ENCODE peak calls at places on chromosomes 13 and 19, in four cellular contexts. Q is thoracic aorta, Y is PC-9, G is fibroblast of lung. M is an unnamed sample.

GRCh38 chr19:8814176-8814575 is 17.9 kb downstream of the ZNF558 start:
- DNase-seq in Q (no peak), G (no peak), Y (no peak), M (no peak)

GRCh38 chr13:100175803-100176182 is 86.9 kb downstream of the PCCA start:
- DNase-seq in Q (no peak), G (no peak), Y (no peak), M (no peak)

GRCh38 chr19:40231057-40231456 is 4.6 kb upstream of the CCNP start:
- DNase-seq in Y (no peak), G (no peak), Q (no peak), M (no peak)

GRCh38 chr13:39909634-39910033 is 254.2 kb downstream of the COG6 start:
- DNase-seq in G (no peak), Y (no peak), Q (no peak), M (no peak)

GRCh38 chr19:35935911-35936737 is at the start of gene LRFN3:
- DNase-seq in Q (no peak), G (peak), Y (no peak), M (peak)

GRCh38 chr13:21557995-21558394 is 46.0 kb downstream of the MICU2 start:
- DNase-seq in G (peak), Y (no peak), Q (no peak), M (no peak)

GRCh38 chr13:38670627-38671026 is 16.2 kb upstream of the FREM2 start:
- DNase-seq in G (peak), Y (no peak), Q (no peak), M (no peak)

GRCh38 chr19:47713046-47714021 is at the start of gene EHD2:
- DNase-seq in Y (no peak), G (peak), Q (no peak), M (no peak)

GRCh38 chr19:38734426-38735256 is 9.6 kb downstream of the CAPN12 start:
- DNase-seq in G (peak), Q (no peak), Y (peak), M (no peak)
- H3K4me3 ChIP-seq in G (no peak), Q (no peak), Y (peak), M (no peak)

GRCh38 chr19:45883881-45884681 is 1.9 kb downstream of the IRF2BP1 start:
- DNase-seq in G (no peak), Q (no peak), Y (no peak), M (no peak)

GRCh38 chr19:45881909-45882528 is 3.9 kb downstream of the IRF2BP1 start:
- DNase-seq in G (no peak), Y (no peak), Q (no peak), M (no peak)

GRCh38 chr19:45882652-45883585 is 3.0 kb downstream of the IRF2BP1 start:
- DNase-seq in Y (peak), Q (no peak), G (peak), M (no peak)

GRCh38 chr19:45884682-45885555 is 1.0 kb downstream of the IRF2BP1 start:
- DNase-seq in Q (no peak), G (no peak), Y (peak), M (no peak)

DNA sequence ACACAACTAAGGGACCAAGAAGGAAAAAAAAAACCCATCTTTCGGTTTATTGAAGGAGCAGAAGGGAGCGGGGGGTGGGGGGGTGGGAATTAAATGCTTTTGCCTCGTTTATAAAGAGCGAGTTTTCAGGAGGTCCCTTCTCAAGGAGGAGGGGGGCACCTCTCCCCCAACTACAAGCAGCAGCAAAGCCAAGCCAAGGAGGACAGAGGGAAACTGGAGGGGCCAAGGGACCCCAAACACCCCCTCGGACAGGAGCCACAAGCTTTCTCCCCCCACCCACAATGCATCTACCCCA is 2.4 kb downstream of the IRF2BP1 start:
- DNase-seq in Q (no peak), G (no peak), Y (no peak), M (no peak)
- TF ChIP-seq CTCF in Q (no peak), G (no peak), Y (peak), M (no peak)

DNA sequence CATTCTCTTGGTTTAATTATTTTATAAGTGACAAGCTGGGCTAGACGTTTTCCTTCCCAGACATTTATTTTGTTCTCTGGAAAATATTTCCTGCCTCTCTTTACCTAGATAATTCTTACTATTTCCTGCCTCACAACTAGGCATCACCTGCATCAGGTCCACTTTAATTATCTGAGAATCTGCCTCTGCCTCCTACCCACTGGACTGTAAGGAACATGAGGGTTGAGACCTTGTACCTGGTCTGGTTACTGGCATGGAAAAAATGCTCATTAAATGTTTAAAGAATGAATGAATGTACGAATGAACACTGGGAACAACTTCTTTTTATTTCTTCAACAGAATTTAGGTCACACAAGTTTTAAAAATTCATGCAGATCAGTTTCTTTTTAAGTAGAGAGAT is 13.4 kb upstream of the METTL21C start:
- DNase-seq in Q (no peak), G (no peak), Y (no peak), M (no peak)
- H3K4me3 ChIP-seq in Q (no peak), G (no peak), Y (no peak), M (no peak)

DNA sequence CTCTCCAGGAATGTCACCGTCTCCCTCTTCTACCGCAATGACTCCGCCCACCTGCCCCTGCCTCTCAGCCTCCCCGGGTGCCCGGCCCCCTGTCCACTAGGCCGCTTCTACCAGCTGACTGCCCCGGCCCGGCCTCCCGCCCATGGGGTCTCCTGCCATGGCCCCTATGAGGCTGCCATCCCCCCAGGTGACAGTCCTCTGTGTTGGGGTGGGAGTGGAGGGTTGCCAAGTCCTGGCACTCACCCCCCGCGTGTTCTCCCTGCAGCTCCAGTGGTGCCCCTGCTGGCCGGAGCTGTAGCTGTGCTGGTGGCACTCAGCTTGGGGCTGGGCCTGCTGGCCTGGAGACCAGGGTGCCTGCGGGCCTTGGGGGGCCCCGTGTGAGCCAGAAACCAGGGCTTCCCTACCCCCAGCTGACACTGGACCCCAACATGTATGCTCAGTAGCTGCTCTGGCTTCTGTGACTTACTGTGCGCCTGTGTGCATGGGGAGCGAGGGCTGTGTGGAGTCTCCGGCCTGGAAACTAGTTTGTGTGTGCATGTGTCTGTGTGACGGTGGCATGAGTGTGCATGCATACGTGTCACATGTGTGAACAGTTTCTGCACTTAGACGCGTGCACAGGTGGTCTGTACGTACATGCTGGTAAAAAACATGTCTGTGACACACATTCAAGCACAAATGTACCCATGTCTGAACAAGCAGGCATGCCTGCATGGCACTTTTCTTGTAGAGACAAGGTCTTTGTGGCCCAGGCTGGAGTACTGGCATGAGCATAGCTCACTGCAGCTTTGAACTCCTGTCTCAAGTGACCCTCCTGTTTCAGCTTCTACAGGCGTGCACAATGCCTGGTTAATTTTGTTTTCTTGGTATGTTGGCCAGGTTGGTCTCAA is 4.8 kb downstream of the ACP4 start:
- DNase-seq in Y (no peak), G (no peak), Q (no peak), M (no peak)
- TF ChIP-seq CTCF in Y (peak), G (no peak), Q (no peak), M (peak)

GRCh38 chr19:51690359-51691121 is 2.6 kb upstream of the SPACA6 start:
- DNase-seq in Q (no peak), G (peak), Y (peak), M (no peak)

GRCh38 chr19:51689751-51690358 is 3.3 kb upstream of the SPACA6 start:
- DNase-seq in G (peak), Q (no peak), Y (no peak), M (no peak)

GRCh38 chr19:51688665-51689571 is 4.2 kb upstream of the SPACA6 start:
- DNase-seq in G (peak), Y (peak), Q (peak), M (peak)

GRCh38 chr19:51686171-51686570 is 7.0 kb upstream of the SPACA6 start:
- DNase-seq in Y (no peak), G (no peak), Q (no peak), M (no peak)

GRCh38 chr19:51687791-51688664 is 5.1 kb upstream of the SPACA6 start:
- DNase-seq in Q (peak), Y (peak), G (peak), M (no peak)
- H3K4me3 ChIP-seq in Q (peak), Y (peak), G (peak), M (peak)

GRCh38 chr19:18419699-18420460 is 682 bp downstream of the SSBP4 start:
- DNase-seq in Y (no peak), Q (no peak), G (no peak), M (no peak)

GRCh38 chr19:18418725-18419194 is 438 bp upstream of the SSBP4 start:
- DNase-seq in G (no peak), Q (no peak), Y (no peak), M (no peak)

GRCh38 chr19:18418034-18418724 is 1.0 kb upstream of the SSBP4 start:
- DNase-seq in Y (no peak), Q (no peak), G (no peak), M (no peak)

GRCh38 chr19:18420931-18421330 is 1.7 kb downstream of the SSBP4 start:
- DNase-seq in Q (no peak), Y (no peak), G (no peak), M (no peak)

DNA sequence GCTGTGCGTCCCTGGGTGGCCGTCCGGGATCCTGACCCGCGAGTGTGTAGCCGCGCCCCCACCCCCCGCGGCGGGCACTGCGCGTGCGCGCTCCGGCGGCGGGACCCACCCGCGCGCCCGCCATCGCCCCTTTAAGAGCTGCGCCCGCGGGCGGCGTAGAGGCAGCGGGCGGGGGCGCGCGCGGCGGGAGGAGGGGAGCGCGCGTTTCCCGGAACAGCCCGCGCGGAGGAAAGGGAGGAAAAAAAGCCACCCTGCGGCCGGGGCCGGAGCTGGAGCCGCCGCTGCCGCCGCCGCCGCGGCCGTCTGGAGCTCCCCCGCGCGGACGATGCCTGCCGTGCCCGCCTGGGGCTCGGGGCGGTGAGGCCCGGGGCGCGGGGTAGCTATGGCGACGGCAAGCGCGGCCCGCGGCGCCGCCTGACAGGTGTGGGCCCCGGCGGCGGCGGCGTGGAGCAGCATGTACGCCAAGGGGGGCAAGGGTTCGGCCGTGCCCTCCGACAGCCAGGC is at the start of gene SSBP4:
- DNase-seq in G (peak), Y (peak), Q (no peak), M (peak)
- TF ChIP-seq CTCF in G (no peak), Y (no peak), Q (no peak), M (peak)

GRCh38 chr19:18009412-18010066 is 1.6 kb downstream of the ARRDC2 start:
- DNase-seq in Q (no peak), G (peak), Y (no peak), M (no peak)
- H3K4me3 ChIP-seq in Q (peak), G (no peak), Y (no peak), M (no peak)

DNA sequence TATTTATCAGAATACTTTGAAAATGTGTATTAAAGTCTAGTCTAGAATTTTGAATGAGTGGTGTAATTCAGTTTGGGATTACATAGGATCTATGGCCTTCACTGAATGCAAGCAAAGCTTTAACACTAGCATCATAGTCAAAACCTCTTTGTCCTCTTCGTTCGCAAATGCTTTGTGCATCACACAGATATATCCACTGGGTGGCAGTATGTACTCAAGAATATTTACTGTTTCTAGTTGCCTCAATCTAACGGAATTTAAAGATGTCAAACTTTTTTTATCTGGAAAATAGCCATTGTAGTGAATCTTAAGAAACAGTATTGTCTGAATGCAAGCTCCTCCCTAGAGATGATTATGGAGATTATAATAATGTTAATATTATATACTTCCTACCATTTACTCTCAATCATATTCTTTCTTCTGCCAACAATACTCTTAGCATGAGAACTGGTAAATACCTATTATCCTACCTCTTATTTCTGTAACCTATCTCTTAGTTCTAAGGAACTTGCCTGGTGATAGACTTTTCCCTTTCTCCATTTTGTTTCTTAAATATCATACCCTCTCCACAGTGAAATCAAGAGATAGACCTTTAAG is 25.8 kb downstream of the LACC1 start:
- DNase-seq in G (peak), Y (peak), Q (no peak), M (peak)
- TF ChIP-seq CTCF in G (peak), Y (peak), Q (peak), M (peak)

GRCh38 chr19:1860133-1860775 is 3.1 kb downstream of the KLF16 start:
- DNase-seq in Q (no peak), G (peak), Y (no peak), M (no peak)

GRCh38 chr19:1857648-1858326 is 5.6 kb downstream of the KLF16 start:
- DNase-seq in Y (no peak), G (no peak), Q (no peak), M (no peak)

GRCh38 chr19:1858412-1859081 is 4.8 kb downstream of the KLF16 start:
- DNase-seq in G (no peak), Y (no peak), Q (no peak), M (no peak)

GRCh38 chr19:1860821-1861598 is 2.4 kb downstream of the KLF16 start:
- DNase-seq in Q (no peak), G (no peak), Y (no peak), M (no peak)

DNA sequence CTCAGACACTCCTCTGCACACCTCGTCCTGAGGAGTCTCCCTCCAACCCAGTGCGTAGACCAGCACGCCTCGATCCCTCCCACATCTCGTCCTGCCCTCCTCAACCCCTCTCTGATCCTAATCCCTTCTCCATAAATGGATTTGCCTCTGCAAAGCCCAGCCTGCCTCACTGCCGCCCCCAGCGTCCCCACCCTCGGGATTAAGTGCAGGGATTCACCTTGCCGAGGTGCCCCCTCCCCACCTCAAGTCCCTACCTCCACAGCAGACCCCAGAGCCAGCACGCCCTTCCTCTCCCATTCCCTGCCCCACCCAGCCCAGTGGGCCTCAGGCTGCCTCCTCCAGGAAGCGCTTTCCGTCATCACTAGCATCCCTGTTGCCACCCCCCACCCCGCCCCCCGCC is 4.1 kb downstream of the KLF16 start:
- DNase-seq in Y (no peak), G (no peak), Q (no peak), M (no peak)
- H3K4me3 ChIP-seq in Y (no peak), G (no peak), Q (no peak), M (no peak)

DNA sequence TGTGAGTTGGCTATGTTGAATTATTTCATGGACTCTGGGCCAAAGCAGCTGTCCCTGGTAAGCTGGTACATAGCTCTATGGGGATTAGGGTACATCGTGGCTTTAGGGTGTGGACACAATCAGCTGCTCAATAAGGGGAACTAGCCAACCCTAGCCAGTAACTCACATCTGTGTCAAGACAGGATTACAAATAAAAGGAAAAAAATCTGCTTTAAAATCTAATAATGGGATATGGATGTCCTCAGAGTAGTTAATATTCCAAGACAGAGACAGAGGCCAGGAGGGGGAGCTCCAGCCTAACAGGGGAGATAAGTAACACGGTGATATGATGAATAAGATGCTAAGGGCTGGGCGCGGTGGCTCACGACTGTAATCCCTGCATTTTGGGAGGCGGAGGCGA is 21.1 kb upstream of the ZNF766 start:
- DNase-seq in G (peak), Y (peak), Q (no peak), M (peak)
- TF ChIP-seq CTCF in G (peak), Y (peak), Q (peak), M (peak)